ENCODE peak calls at places on chromosomes 3 and 15, in seven cellular contexts. One of them, this sample, is unnamed.

GRCh38 chr3:11498646-11499045 is 145.1 kb downstream of the VGLL4 start:
- DNase-seq in WERI-Rb-1: no peak
- DNase-seq in PC-3: peak; percentile 82
- DNase-seq in IMR-90: peak; percentile 78
- DNase-seq in ovary: peak; percentile 73
- DNase-seq in Panc1: no peak
- DNase-seq in breast epithelium: no peak
- DNase-seq in this sample: no peak

GRCh38 chr3:11774296-11774877 is 72.3 kb downstream of the TAMM41 start:
- DNase-seq in WERI-Rb-1: peak; percentile 77
- DNase-seq in PC-3: peak; percentile 74
- DNase-seq in IMR-90: peak; percentile 45
- DNase-seq in ovary: no peak
- DNase-seq in Panc1: no peak
- DNase-seq in breast epithelium: peak; percentile 62
- DNase-seq in this sample: no peak

GRCh38 chr3:184814214-184814613 is 2.2 kb downstream of the VPS8 start:
- DNase-seq in WERI-Rb-1: no peak
- DNase-seq in PC-3: no peak
- DNase-seq in IMR-90: peak; percentile 63
- DNase-seq in ovary: no peak
- DNase-seq in Panc1: no peak
- DNase-seq in breast epithelium: no peak
- DNase-seq in this sample: no peak

GRCh38 chr3:49255112-49255511 is 21.9 kb downstream of the C3orf62 start:
- DNase-seq in WERI-Rb-1: no peak
- DNase-seq in PC-3: peak; percentile 46
- DNase-seq in IMR-90: no peak
- DNase-seq in ovary: no peak
- DNase-seq in Panc1: no peak
- DNase-seq in breast epithelium: no peak
- DNase-seq in this sample: no peak

GRCh38 chr3:152729906-152730305 is 105.0 kb upstream of the P2RY1 start:
- DNase-seq in WERI-Rb-1: no peak
- DNase-seq in PC-3: no peak
- DNase-seq in IMR-90: no peak
- DNase-seq in ovary: no peak
- DNase-seq in Panc1: no peak
- DNase-seq in breast epithelium: no peak
- DNase-seq in this sample: no peak

GRCh38 chr15:55457401-55458022 is 49.2 kb downstream of the PIERCE2 start:
- DNase-seq in WERI-Rb-1: no peak
- DNase-seq in PC-3: no peak
- DNase-seq in IMR-90: no peak
- DNase-seq in ovary: no peak
- DNase-seq in Panc1: no peak
- DNase-seq in breast epithelium: no peak
- DNase-seq in this sample: no peak

GRCh38 chr3:101780661-101781060 is 1.6 kb downstream of the NXPE3 start:
- DNase-seq in WERI-Rb-1: no peak
- DNase-seq in PC-3: peak; percentile 69
- DNase-seq in IMR-90: peak; percentile 91
- DNase-seq in ovary: peak; percentile 25
- DNase-seq in Panc1: peak; percentile 33
- DNase-seq in breast epithelium: no peak
- DNase-seq in this sample: no peak

GRCh38 chr3:95705786-95706418 is 1108.5 kb upstream of the EPHA6 start:
- DNase-seq in WERI-Rb-1: no peak
- DNase-seq in PC-3: no peak
- DNase-seq in IMR-90: no peak
- DNase-seq in ovary: no peak
- DNase-seq in Panc1: no peak
- DNase-seq in breast epithelium: no peak
- DNase-seq in this sample: peak; percentile 28

GRCh38 chr3:160911399-160911798 is 155.4 kb downstream of the PPM1L start:
- DNase-seq in WERI-Rb-1: no peak
- DNase-seq in PC-3: no peak
- DNase-seq in IMR-90: no peak
- DNase-seq in ovary: no peak
- DNase-seq in Panc1: no peak
- DNase-seq in breast epithelium: no peak
- DNase-seq in this sample: no peak

GRCh38 chr3:112675943-112676530 is 35.1 kb upstream of the CCDC80 start:
- DNase-seq in WERI-Rb-1: no peak
- DNase-seq in PC-3: no peak
- DNase-seq in IMR-90: no peak
- DNase-seq in ovary: no peak
- DNase-seq in Panc1: no peak
- DNase-seq in breast epithelium: no peak
- DNase-seq in this sample: no peak
- H3K4me3 ChIP-seq in WERI-Rb-1: no peak overlapping the region
- H3K4me3 ChIP-seq in PC-3: peak overlapping the region; percentile 24
- H3K4me3 ChIP-seq in IMR-90: no peak overlapping the region
- H3K4me3 ChIP-seq in ovary: no peak overlapping the region
- H3K4me3 ChIP-seq in Panc1: no peak overlapping the region
- H3K4me3 ChIP-seq in breast epithelium: no peak overlapping the region
- H3K4me3 ChIP-seq in this sample: no peak overlapping the region

GRCh38 chr3:44445786-44446185 is 31.7 kb downstream of the ZNF445 start:
- DNase-seq in WERI-Rb-1: no peak
- DNase-seq in PC-3: no peak
- DNase-seq in IMR-90: no peak
- DNase-seq in ovary: no peak
- DNase-seq in Panc1: no peak
- DNase-seq in breast epithelium: no peak
- DNase-seq in this sample: no peak

GRCh38 chr3:44442591-44443309 is 34.7 kb downstream of the ZNF445 start:
- DNase-seq in WERI-Rb-1: no peak
- DNase-seq in PC-3: no peak
- DNase-seq in IMR-90: no peak
- DNase-seq in ovary: no peak
- DNase-seq in Panc1: no peak
- DNase-seq in breast epithelium: no peak
- DNase-seq in this sample: no peak

GRCh38 chr3:44444896-44445691 is 32.4 kb downstream of the ZNF445 start:
- DNase-seq in WERI-Rb-1: no peak
- DNase-seq in PC-3: no peak
- DNase-seq in IMR-90: no peak
- DNase-seq in ovary: no peak
- DNase-seq in Panc1: no peak
- DNase-seq in breast epithelium: no peak
- DNase-seq in this sample: no peak

GRCh38 chr3:44444437-44444836 is 33.0 kb downstream of the ZNF445 start:
- DNase-seq in WERI-Rb-1: no peak
- DNase-seq in PC-3: no peak
- DNase-seq in IMR-90: no peak
- DNase-seq in ovary: no peak
- DNase-seq in Panc1: no peak
- DNase-seq in breast epithelium: no peak
- DNase-seq in this sample: no peak

GRCh38 chr3:44446929-44447328 is 30.5 kb downstream of the ZNF445 start:
- DNase-seq in WERI-Rb-1: no peak
- DNase-seq in PC-3: no peak
- DNase-seq in IMR-90: no peak
- DNase-seq in ovary: no peak
- DNase-seq in Panc1: no peak
- DNase-seq in breast epithelium: no peak
- DNase-seq in this sample: no peak
- H3K36me3 ChIP-seq in WERI-Rb-1: peaks cover 89% of the 10 kb centered on the region
- H3K36me3 ChIP-seq in PC-3: peaks cover 74% of the 10 kb centered on the region
- H3K36me3 ChIP-seq in IMR-90: peaks cover 76% of the 10 kb centered on the region
- H3K36me3 ChIP-seq in ovary: no peaks in the 10 kb centered on the region
- H3K36me3 ChIP-seq in Panc1: peaks cover 7% of the 10 kb centered on the region
- H3K36me3 ChIP-seq in breast epithelium: peaks cover 37% of the 10 kb centered on the region
- H3K36me3 ChIP-seq in this sample: peaks cover 45% of the 10 kb centered on the region

DNA sequence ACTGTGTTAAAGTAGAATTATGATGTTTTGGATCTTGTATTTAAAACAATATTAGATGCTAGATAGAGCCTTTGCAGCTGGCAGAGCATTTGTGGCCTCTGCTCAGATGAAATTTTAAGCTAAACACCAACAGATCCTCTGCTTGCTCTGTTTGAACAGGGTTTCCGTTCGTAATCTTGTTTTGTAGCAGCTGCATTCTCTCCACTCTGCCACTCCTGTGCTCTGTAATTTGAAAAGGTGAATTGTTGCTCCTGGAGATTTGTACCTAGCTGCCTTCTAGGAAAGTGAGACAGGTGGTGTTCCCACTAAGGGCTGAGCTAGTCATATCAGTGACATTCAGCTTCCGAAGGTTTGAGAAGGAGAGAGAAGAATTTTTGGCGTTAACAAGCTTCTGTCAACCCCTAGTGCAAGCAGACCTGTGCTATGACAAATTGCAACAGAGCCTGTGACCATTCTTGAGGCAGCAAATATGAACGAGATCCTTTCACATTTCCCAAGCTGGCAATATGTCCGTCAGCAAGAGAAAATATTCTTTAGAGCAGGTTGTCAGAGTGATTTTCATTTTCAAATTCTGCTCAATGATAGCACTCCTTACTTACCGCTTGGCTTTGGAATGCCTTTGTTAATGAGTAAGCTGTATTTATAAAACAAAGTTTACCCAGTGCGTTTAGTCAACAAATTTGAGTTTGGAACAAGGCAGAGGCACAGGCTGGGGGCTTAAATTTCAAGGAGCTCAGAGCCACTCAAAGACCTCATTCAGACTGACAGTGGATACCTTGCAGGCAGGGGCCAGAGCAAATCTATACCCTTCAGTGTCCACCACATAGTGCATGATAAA is 5.3 kb downstream of the CHST2 start:
- DNase-seq in WERI-Rb-1: no peak
- DNase-seq in PC-3: peak; percentile 40
- DNase-seq in IMR-90: no peak
- DNase-seq in ovary: no peak
- DNase-seq in Panc1: no peak
- DNase-seq in breast epithelium: no peak
- DNase-seq in this sample: no peak
- H3K4me3 ChIP-seq in WERI-Rb-1: no peak overlapping the region
- H3K4me3 ChIP-seq in PC-3: peak overlapping the region; percentile 57
- H3K4me3 ChIP-seq in IMR-90: no peak overlapping the region
- H3K4me3 ChIP-seq in ovary: no peak overlapping the region
- H3K4me3 ChIP-seq in Panc1: no peak overlapping the region
- H3K4me3 ChIP-seq in breast epithelium: no peak overlapping the region
- H3K4me3 ChIP-seq in this sample: no peak overlapping the region

DNA sequence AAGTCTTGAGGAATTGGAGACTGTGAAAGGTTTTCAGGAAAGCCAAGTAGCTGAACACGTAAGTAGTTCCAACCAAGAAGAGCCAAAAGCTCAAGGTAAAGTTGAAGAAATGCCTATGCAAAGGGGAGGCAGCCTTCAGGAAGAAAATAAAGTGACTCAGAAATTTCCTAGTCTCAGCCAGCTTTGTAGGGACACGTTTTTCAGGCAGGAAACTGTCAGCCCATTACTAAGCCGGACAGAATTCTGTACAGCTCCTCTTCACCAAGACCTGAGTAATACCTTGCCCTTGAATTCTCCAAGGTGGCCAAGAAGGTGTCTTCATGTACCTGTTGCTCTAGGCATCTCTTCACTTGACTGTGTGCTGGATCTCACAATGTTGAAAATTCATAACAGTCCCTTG is 48.6 kb downstream of the CDAN1 start:
- DNase-seq in WERI-Rb-1: no peak
- DNase-seq in PC-3: no peak
- DNase-seq in IMR-90: no peak
- DNase-seq in ovary: no peak
- DNase-seq in Panc1: no peak
- DNase-seq in breast epithelium: no peak
- DNase-seq in this sample: no peak
- H3K36me3 ChIP-seq in WERI-Rb-1: peaks cover 75% of the 10 kb centered on the region
- H3K36me3 ChIP-seq in PC-3: no peaks in the 10 kb centered on the region
- H3K36me3 ChIP-seq in IMR-90: peaks cover 39% of the 10 kb centered on the region
- H3K36me3 ChIP-seq in ovary: no peaks in the 10 kb centered on the region
- H3K36me3 ChIP-seq in Panc1: no peaks in the 10 kb centered on the region
- H3K36me3 ChIP-seq in breast epithelium: no peaks in the 10 kb centered on the region
- H3K36me3 ChIP-seq in this sample: no peaks in the 10 kb centered on the region

DNA sequence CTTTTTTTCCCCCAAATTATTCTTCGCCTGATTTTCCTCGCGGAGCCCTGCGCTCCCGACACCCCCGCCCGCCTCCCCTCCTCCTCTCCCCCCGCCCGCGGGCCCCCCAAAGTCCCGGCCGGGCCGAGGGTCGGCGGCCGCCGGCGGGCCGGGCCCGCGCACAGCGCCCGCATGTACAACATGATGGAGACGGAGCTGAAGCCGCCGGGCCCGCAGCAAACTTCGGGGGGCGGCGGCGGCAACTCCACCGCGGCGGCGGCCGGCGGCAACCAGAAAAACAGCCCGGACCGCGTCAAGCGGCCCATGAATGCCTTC is 422 bp downstream of the SOX2 start:
- DNase-seq in WERI-Rb-1: no peak
- DNase-seq in PC-3: no peak
- DNase-seq in IMR-90: no peak
- DNase-seq in ovary: no peak
- DNase-seq in Panc1: no peak
- DNase-seq in breast epithelium: no peak
- DNase-seq in this sample: no peak
- H3K4me3 ChIP-seq in WERI-Rb-1: peak overlapping the region; percentile 41
- H3K4me3 ChIP-seq in PC-3: peak overlapping the region; percentile 62
- H3K4me3 ChIP-seq in IMR-90: peak overlapping the region; percentile 15
- H3K4me3 ChIP-seq in ovary: no peak overlapping the region
- H3K4me3 ChIP-seq in Panc1: peak overlapping the region; percentile 41
- H3K4me3 ChIP-seq in breast epithelium: peak overlapping the region; percentile 34
- H3K4me3 ChIP-seq in this sample: no peak overlapping the region